ENCODE peak calls at places on chromosome 2, in ten cellular contexts. O, X, T, Z, Q, V, N, A, L and E are unnamed samples.

GRCh38 chr2:70062270-70062669 is 25.0 kb upstream of the PCBP1 start:
- DNase-seq in T (no peak), X (no peak), L (no peak), V (no peak), N (no peak), Q (no peak), A (no peak), O (no peak), Z (no peak), E (no peak)

GRCh38 chr2:46299365-46300263 is 2.4 kb downstream of the EPAS1 start:
- DNase-seq in Q (peak), N (peak), L (peak), O (no peak), A (peak), T (peak), X (peak), Z (peak), V (peak), E (no peak)

GRCh38 chr2:165002638-165003037 is 47.3 kb upstream of the SLC38A11 start:
- DNase-seq in N (no peak), Q (no peak), Z (no peak), A (no peak), L (no peak), O (no peak), X (no peak), T (no peak), V (no peak), E (no peak)

GRCh38 chr2:25251032-25251460 is 82.7 kb upstream of the POMC start:
- DNase-seq in A (no peak), V (peak), X (no peak), L (no peak), N (no peak), Z (peak), Q (no peak), T (no peak), O (no peak), E (no peak)

GRCh38 chr2:239321596-239322413 is 79.0 kb downstream of the HDAC4 start:
- DNase-seq in V (no peak), Z (no peak), A (no peak), T (no peak), O (no peak), Q (no peak), L (no peak), N (no peak), X (no peak), E (no peak)

GRCh38 chr2:873027-873426 is 77.6 kb upstream of the SNTG2 start:
- DNase-seq in X (no peak), A (no peak), Q (no peak), V (no peak), N (no peak), T (peak), O (no peak), L (no peak), Z (no peak), E (no peak)

GRCh38 chr2:152648336-152648735 is 68.9 kb downstream of the PRPF40A start:
- DNase-seq in Q (no peak), Z (no peak), T (no peak), O (no peak), X (peak), L (peak), N (no peak), V (no peak), A (no peak), E (no peak)

GRCh38 chr2:10486601-10487079 is 38.5 kb upstream of the ODC1 start:
- DNase-seq in V (no peak), Z (no peak), X (peak), N (no peak), O (no peak), L (no peak), T (peak), Q (no peak), A (no peak), E (peak)

GRCh38 chr2:105790467-105791118 is 45.9 kb downstream of the NCK2 start:
- DNase-seq in O (peak), Q (no peak), A (no peak), T (no peak), V (no peak), L (no peak), X (peak), Z (no peak), N (no peak), E (no peak)

GRCh38 chr2:204503869-204504268 is 41.4 kb upstream of the PARD3B start:
- DNase-seq in O (no peak), L (no peak), A (no peak), N (peak), Z (no peak), X (no peak), V (no peak), Q (no peak), T (no peak), E (no peak)

GRCh38 chr2:169509230-169509917 is at the start of gene KLHL41:
- DNase-seq in A (no peak), Q (no peak), V (no peak), L (peak), N (no peak), T (no peak), Z (no peak), X (no peak), O (no peak), E (no peak)

GRCh38 chr2:202765435-202765834 is 106.1 kb downstream of the ICA1L start:
- DNase-seq in T (no peak), O (no peak), Z (no peak), A (no peak), Q (no peak), N (no peak), X (no peak), L (no peak), V (no peak), E (no peak)

GRCh38 chr2:205171541-205171940 is 510.8 kb upstream of the NRP2 start:
- DNase-seq in L (no peak), Z (no peak), O (no peak), A (no peak), X (no peak), V (no peak), N (no peak), Q (no peak), T (no peak), E (no peak)

GRCh38 chr2:157087373-157088005 is 170.0 kb upstream of the GALNT5 start:
- DNase-seq in Z (no peak), A (no peak), Q (no peak), L (no peak), N (no peak), O (no peak), X (no peak), V (no peak), T (no peak), E (no peak)

GRCh38 chr2:75406138-75406537 is 154.6 kb downstream of the EVA1A start:
- DNase-seq in A (no peak), V (no peak), O (no peak), N (no peak), Z (no peak), X (no peak), Q (no peak), L (no peak), T (no peak), E (no peak)

GRCh38 chr2:12615509-12615908 is 101.2 kb upstream of the TRIB2 start:
- DNase-seq in N (no peak), T (no peak), O (no peak), Z (no peak), L (peak), V (no peak), Q (no peak), A (no peak), X (no peak), E (no peak)

GRCh38 chr2:241652722-241653121 is 15.2 kb downstream of the ATG4B start:
- DNase-seq in L (no peak), V (no peak), X (no peak), T (no peak), Q (no peak), N (no peak), A (no peak), Z (no peak), O (no peak), E (no peak)

GRCh38 chr2:54531558-54531957 is 75.4 kb downstream of the SPTBN1 start:
- DNase-seq in A (no peak), T (no peak), L (peak), Z (no peak), Q (no peak), V (no peak), X (no peak), O (no peak), N (peak), E (no peak)

GRCh38 chr2:200048421-200048820 is 93.0 kb downstream of the MAIP1 start:
- DNase-seq in L (no peak), Z (no peak), N (no peak), Q (no peak), X (no peak), T (no peak), V (no peak), A (no peak), O (no peak), E (no peak)

GRCh38 chr2:109209412-109209811 is 80.4 kb downstream of the SH3RF3 start:
- DNase-seq in N (peak), X (no peak), O (no peak), V (no peak), T (no peak), L (peak), A (no peak), Q (no peak), Z (no peak), E (no peak)

GRCh38 chr2:65016789-65017188 is 27.6 kb downstream of the SLC1A4 start:
- DNase-seq in N (no peak), L (no peak), Z (peak), X (no peak), A (no peak), T (no peak), V (peak), O (no peak), Q (no peak), E (no peak)

GRCh38 chr2:167017021-167017420 is 128.7 kb downstream of the XIRP2 start:
- DNase-seq in Z (no peak), L (no peak), X (no peak), O (no peak), N (no peak), Q (no peak), A (no peak), V (no peak), T (no peak), E (no peak)

GRCh38 chr2:187302619-187303018 is 145.4 kb downstream of the CALCRL start:
- DNase-seq in L (peak), Z (no peak), O (no peak), V (no peak), X (no peak), T (no peak), Q (no peak), N (peak), A (no peak), E (no peak)

GRCh38 chr2:60423066-60423465 is 130.4 kb downstream of the BCL11A start:
- DNase-seq in T (no peak), L (no peak), Z (no peak), N (no peak), Q (no peak), X (no peak), V (no peak), A (no peak), O (no peak), E (no peak)

GRCh38 chr2:54924121-54924520 is 126.1 kb downstream of the RTN4 start:
- DNase-seq in V (no peak), A (no peak), O (no peak), N (no peak), Z (no peak), L (no peak), Q (no peak), X (no peak), T (no peak), E (no peak)

GRCh38 chr2:201959626-201960025 is 74.0 kb upstream of the FZD7 start:
- DNase-seq in T (no peak), L (no peak), A (no peak), O (no peak), N (no peak), Z (no peak), X (no peak), Q (no peak), V (no peak), E (no peak)

GRCh38 chr2:174683392-174683759 is 80.9 kb downstream of the CHRNA1 start:
- DNase-seq in X (no peak), V (peak), Z (peak), O (no peak), T (no peak), N (peak), Q (no peak), L (peak), A (no peak), E (no peak)

GRCh38 chr2:109331864-109332848 is 203.2 kb downstream of the SH3RF3 start:
- DNase-seq in A (peak), Q (peak), Z (no peak), L (peak), T (peak), V (no peak), N (peak), X (peak), O (peak), E (no peak)

GRCh38 chr2:143429932-143430331 is 300.7 kb downstream of the ARHGAP15 start:
- DNase-seq in Q (no peak), Z (no peak), T (no peak), V (no peak), A (no peak), N (no peak), O (no peak), X (no peak), L (peak), E (no peak)

GRCh38 chr2:42977236-42978174 is 185.1 kb upstream of the HAAO start:
- DNase-seq in T (peak), L (no peak), Q (no peak), N (no peak), A (no peak), X (no peak), Z (no peak), O (no peak), V (no peak), E (no peak)

GRCh38 chr2:8593239-8593638 is 88.6 kb upstream of the ID2 start:
- DNase-seq in A (no peak), T (no peak), Z (no peak), L (no peak), Q (no peak), N (no peak), O (no peak), V (no peak), X (no peak), E (no peak)

GRCh38 chr2:96767135-96767871 is 6.6 kb downstream of the CNNM4 start:
- DNase-seq in T (no peak), O (no peak), L (no peak), N (no peak), X (peak), V (no peak), A (no peak), Z (no peak), Q (no peak), E (no peak)

GRCh38 chr2:168944065-168944464 is 43.0 kb downstream of the G6PC2 start:
- DNase-seq in V (no peak), X (no peak), T (no peak), A (peak), O (no peak), Z (no peak), N (no peak), Q (peak), L (no peak), E (no peak)

GRCh38 chr2:168751104-168751768 is 51.2 kb upstream of the NOSTRIN start:
- DNase-seq in Z (peak), V (peak), L (no peak), T (no peak), X (no peak), A (no peak), O (no peak), Q (no peak), N (no peak), E (no peak)

GRCh38 chr2:71471276-71471675 is 17.9 kb downstream of the DYSF start:
- DNase-seq in A (no peak), Z (no peak), X (no peak), O (no peak), V (no peak), L (peak), T (no peak), Q (no peak), N (peak), E (no peak)

GRCh38 chr2:147473075-147473474 is 371.8 kb upstream of the ACVR2A start:
- DNase-seq in A (no peak), V (no peak), T (no peak), Q (no peak), N (no peak), Z (no peak), L (no peak), O (no peak), X (no peak), E (no peak)

GRCh38 chr2:139366659-139367058 is 586.5 kb upstream of the NXPH2 start:
- DNase-seq in T (no peak), X (no peak), Z (no peak), A (no peak), O (no peak), L (no peak), N (no peak), Q (no peak), V (no peak), E (no peak)

GRCh38 chr2:78407960-78408794 is 617.3 kb upstream of the REG3G start:
- DNase-seq in Q (no peak), X (no peak), O (no peak), T (no peak), Z (no peak), N (no peak), A (no peak), V (no peak), L (no peak), E (no peak)

DNA sequence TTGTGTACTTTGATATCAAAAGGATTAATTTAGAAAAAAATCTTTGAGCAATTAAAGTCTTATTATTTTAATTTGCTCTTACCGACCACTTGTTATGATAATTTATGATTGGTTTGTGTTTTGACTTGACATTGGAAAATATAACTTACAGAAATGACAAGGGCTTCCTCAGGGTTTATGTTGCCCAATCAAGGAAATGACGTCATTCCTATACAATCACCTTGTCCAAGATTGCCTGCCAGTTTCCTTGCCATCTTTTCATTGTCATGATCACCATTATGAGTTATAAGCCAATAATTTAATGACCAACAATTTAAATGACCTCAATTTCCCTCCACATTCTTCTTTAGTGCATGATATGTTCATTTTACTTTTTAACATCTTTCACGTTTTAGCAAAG is 351.8 kb upstream of the TMEFF2 start:
- DNase-seq in A (no peak), V (no peak), Q (no peak), N (no peak), O (peak), T (no peak), Z (no peak), X (no peak), L (no peak), E (no peak)
- TF ChIP-seq CTCF in A (no peak), V (no peak), Q (no peak), N (no peak), O (no peak), T (no peak), Z (no peak), X (no peak), L (no peak), E (no peak)

GRCh38 chr2:101795033-101795432 is 97.5 kb downstream of the MAP4K4 start:
- DNase-seq in Q (no peak), O (no peak), Z (no peak), T (no peak), V (no peak), N (no peak), A (no peak), L (no peak), X (no peak), E (no peak)

GRCh38 chr2:101792208-101792607 is 94.7 kb downstream of the MAP4K4 start:
- DNase-seq in O (no peak), Z (no peak), V (no peak), A (no peak), N (no peak), X (no peak), Q (no peak), T (no peak), L (no peak), E (no peak)

GRCh38 chr2:101790856-101791255 is 93.3 kb downstream of the MAP4K4 start:
- DNase-seq in A (no peak), Z (no peak), V (no peak), N (peak), L (peak), T (no peak), Q (no peak), O (no peak), X (no peak), E (no peak)

GRCh38 chr2:101794141-101794540 is 96.6 kb downstream of the MAP4K4 start:
- DNase-seq in Z (no peak), T (no peak), V (no peak), X (no peak), Q (no peak), L (peak), N (no peak), O (no peak), A (no peak), E (no peak)

DNA sequence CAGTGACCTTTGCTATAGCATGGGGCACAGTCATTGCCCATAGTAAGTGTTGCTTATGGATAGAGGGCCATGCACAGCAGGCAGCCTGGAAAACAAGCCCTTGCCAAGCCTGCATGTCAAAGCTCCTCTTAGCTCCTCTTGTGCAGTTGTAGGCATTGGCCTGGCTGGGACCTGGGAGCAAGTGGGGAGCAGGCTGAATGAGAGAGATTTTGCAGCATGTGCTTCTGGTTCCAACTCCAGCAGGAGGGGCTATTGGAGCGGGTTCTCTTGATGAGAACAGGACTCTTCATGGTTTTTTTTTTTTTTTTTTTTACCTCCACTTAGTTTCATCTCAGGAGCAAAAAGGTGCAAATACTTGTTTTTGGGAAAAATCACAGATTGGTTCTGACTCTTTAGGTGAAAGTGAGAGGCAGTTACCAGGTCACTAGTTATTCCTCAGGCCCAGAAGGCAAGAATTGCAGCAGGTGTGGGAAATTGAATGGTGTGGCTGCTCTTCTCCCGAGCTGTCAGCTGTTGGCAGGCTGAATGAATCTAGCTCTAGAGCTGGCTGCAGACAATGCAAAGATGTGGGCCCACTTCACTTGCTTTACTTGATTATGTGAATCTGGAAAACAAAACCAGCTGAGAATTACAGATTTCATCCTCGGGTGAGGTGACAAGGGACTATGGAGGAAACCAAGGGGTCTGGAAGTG is 95.9 kb downstream of the MAP4K4 start:
- DNase-seq in Z (no peak), Q (no peak), N (no peak), L (no peak), T (no peak), V (no peak), A (peak), X (no peak), O (no peak), E (no peak)
- TF ChIP-seq CTCF in Z (no peak), Q (no peak), N (peak), L (peak), T (no peak), V (no peak), A (no peak), X (no peak), O (peak), E (no peak)

GRCh38 chr2:148560501-148560900 is 84.0 kb upstream of the EPC2 start:
- DNase-seq in N (no peak), L (peak), X (no peak), Q (no peak), V (no peak), T (no peak), Z (no peak), A (no peak), O (no peak), E (no peak)

GRCh38 chr2:148561389-148561788 is 83.2 kb upstream of the EPC2 start:
- DNase-seq in V (no peak), A (no peak), Z (no peak), X (no peak), L (peak), N (no peak), Q (no peak), T (no peak), O (no peak), E (no peak)

GRCh38 chr2:148554459-148555247 is 89.9 kb upstream of the EPC2 start:
- DNase-seq in L (no peak), Q (no peak), T (no peak), N (peak), A (peak), X (no peak), V (no peak), Z (no peak), O (no peak), E (no peak)

GRCh38 chr2:148555622-148556294 is 88.8 kb upstream of the EPC2 start:
- DNase-seq in V (no peak), Z (no peak), X (no peak), T (no peak), O (no peak), Q (no peak), L (no peak), N (no peak), A (no peak), E (no peak)

DNA sequence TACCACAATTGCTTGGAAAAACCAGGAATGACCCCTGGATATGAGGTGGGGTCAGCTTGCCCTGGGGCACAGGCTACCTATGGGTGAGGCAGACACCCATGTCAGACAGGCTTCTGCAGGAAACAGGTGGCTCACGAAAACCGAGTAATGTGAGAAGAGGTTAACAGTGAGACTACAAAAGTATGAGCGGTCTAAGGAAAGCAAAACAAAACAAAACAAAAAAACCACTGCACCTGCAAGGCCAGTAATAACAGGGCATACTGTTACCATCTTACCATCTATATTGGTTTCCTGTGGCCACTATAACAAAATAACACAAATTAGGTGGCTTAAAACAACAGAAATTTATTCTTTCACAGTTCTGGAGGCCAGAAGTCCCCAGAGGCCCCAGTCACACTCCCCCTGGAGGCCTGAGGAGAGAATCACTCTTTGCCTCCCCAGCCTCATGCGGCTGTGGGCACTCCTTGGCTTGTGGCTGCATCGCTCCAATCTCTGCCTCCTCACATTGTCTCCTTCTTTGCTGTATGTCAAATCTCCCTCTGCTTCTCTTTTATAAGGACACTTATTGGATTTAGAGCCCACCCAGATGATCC is 86.6 kb upstream of the EPC2 start:
- DNase-seq in T (no peak), X (no peak), Q (no peak), O (no peak), Z (no peak), N (no peak), L (no peak), V (peak), A (no peak), E (no peak)
- TF ChIP-seq CTCF in T (no peak), X (peak), Q (no peak), O (no peak), Z (no peak), N (peak), L (no peak), V (peak), A (no peak), E (no peak)

GRCh38 chr2:220786216-220786615 is 785.9 kb downstream of the EPHA4 start:
- DNase-seq in Q (no peak), N (no peak), T (no peak), A (no peak), V (no peak), X (no peak), L (no peak), Z (no peak), O (peak), E (no peak)
- TF ChIP-seq CTCF in Q (no peak), N (no peak), T (no peak), A (no peak), V (no peak), X (no peak), L (no peak), Z (no peak), O (no peak), E (no peak)